ENCODE peak calls at places on chromosomes 4 and X, in eight cellular contexts. V is heart left ventricle, T is suprapubic skin, B is ovary, Z is right lobe of liver, F is IMR-90, O is tibial nerve, S is breast epithelium. I is an unnamed sample. For H3K27me3, the result is how much of the 10 kb centered on the place peaks cover.

GRCh38 chr4:140372607-140373327 is 679 bp upstream of the SCOC start:
- DNase-seq in V (no peak), T (no peak), B (no peak), Z (no peak), F (peak), O (no peak), S (no peak), I (no peak)

GRCh38 chrX:69431417-69431816 is 72.7 kb upstream of the NALF2 start:
- DNase-seq in V (no peak), T (no peak), B (no peak), Z (no peak), F (no peak), O (no peak), S (no peak), I (no peak)

GRCh38 chr4:151736367-151736766 is 24.4 kb downstream of the GATB start:
- DNase-seq in V (no peak), T (no peak), B (no peak), Z (no peak), F (no peak), O (no peak), S (no peak), I (no peak)

GRCh38 chr4:146417822-146418221 is 103.9 kb downstream of the SLC10A7 start:
- DNase-seq in V (no peak), T (no peak), B (no peak), Z (no peak), F (no peak), O (no peak), S (no peak), I (no peak)

GRCh38 chrX:143664302-143664701 is 28.4 kb upstream of the SLITRK4 start:
- DNase-seq in V (no peak), T (no peak), B (no peak), Z (no peak), F (no peak), O (no peak), S (no peak), I (no peak)

GRCh38 chr4:165991325-165992180 is 118.5 kb downstream of the TLL1 start:
- DNase-seq in V (no peak), T (no peak), B (no peak), Z (no peak), F (no peak), O (no peak), S (no peak), I (no peak)

GRCh38 chr4:165383757-165384156 is 4.9 kb downstream of the CPE start:
- DNase-seq in V (no peak), T (no peak), B (no peak), Z (no peak), F (no peak), O (no peak), S (no peak), I (no peak)

GRCh38 chr4:93182722-93183121 is 645.8 kb upstream of the ATOH1 start:
- DNase-seq in V (no peak), T (no peak), B (no peak), Z (no peak), F (no peak), O (no peak), S (no peak), I (no peak)

GRCh38 chrX:5708209-5708608 is 520.5 kb downstream of the NLGN4X start:
- DNase-seq in V (no peak), T (no peak), B (no peak), Z (no peak), F (no peak), O (no peak), S (no peak), I (no peak)

GRCh38 chrX:80285131-80285773 is 135.0 kb upstream of the TENT5D start:
- DNase-seq in V (no peak), T (no peak), B (no peak), Z (no peak), F (peak), O (no peak), S (no peak), I (no peak)

GRCh38 chrX:133726642-133727041 is 258.8 kb downstream of the GPC3 start:
- DNase-seq in V (no peak), T (no peak), B (no peak), Z (no peak), F (no peak), O (no peak), S (no peak), I (no peak)
- TF ChIP-seq POLR2A in V (no peak), T (no peak), B (no peak), Z (no peak), F (no peak), O (no peak), S (no peak), I (no peak)

GRCh38 chrX:87374324-87374723 is 143.3 kb upstream of the KLHL4 start:
- DNase-seq in V (no peak), T (no peak), B (no peak), Z (no peak), F (no peak), O (no peak), S (no peak), I (no peak)

DNA sequence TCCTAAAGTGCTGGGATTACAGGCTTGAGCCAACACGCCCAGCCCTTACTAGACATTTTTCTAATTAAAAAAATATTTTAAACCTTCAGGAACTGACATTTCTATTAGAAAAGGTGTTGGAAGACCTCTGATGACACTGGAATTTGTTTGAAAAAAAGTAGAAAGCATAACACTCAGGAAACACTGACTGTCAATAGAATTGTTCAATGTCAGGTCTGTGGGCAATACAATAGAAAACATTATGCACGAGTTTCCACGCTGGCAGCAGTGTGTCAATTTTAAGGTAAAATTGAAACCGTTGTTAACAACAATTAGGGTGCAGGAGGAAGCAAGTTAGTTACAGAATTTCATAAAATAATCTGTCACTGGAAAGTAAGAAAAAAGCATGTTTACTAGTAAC is 140.7 kb upstream of the KLHL4 start:
- DNase-seq in V (no peak), T (no peak), B (no peak), Z (no peak), F (no peak), O (no peak), S (no peak), I (no peak)
- TF ChIP-seq CTCF in V (no peak), T (no peak), B (no peak), Z (no peak), F (no peak), O (no peak), S (no peak), I (no peak)

DNA sequence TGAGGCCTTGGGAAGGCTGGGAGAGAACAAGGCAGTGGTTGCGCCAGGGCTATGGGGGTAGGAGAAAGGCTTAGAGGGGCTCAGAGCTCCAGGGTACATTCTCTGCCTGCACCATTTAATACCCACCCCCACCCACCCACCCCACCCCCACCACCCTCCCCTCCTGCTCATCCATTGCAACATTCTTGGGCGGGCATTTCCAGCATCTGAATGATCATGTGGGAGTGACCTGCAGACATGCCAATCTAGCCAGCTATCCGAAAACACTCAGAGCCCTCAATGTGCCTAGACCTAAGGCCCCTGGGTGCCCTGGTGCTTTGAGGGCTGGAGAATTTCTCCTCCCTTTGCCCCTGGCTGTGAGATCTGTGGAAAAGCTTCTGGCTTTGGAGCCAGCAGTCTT is 3.1 kb downstream of the SLC34A2 start:
- DNase-seq in V (no peak), T (no peak), B (no peak), Z (no peak), F (no peak), O (no peak), S (no peak), I (no peak)
- H3K27me3 ChIP-seq in V (under half), T (under half), B (under half), Z (under half), F (under half), O (under half), S (under half), I (under half)

GRCh38 chr4:177671845-177672244 is 229.6 kb upstream of the AGA start:
- DNase-seq in V (no peak), T (no peak), B (no peak), Z (no peak), F (no peak), O (no peak), S (no peak), I (no peak)
- TF ChIP-seq POLR2A in V (no peak), T (no peak), B (no peak), Z (no peak), F (no peak), O (no peak), S (no peak), I (no peak)

GRCh38 chrX:134931550-134931949 is 59.2 kb upstream of the SMIM10 start:
- DNase-seq in V (no peak), T (no peak), B (no peak), Z (no peak), F (no peak), O (no peak), S (no peak), I (no peak)
- TF ChIP-seq CTCF in V (no peak), T (no peak), B (no peak), Z (no peak), F (no peak), O (no peak), S (no peak), I (no peak)

DNA sequence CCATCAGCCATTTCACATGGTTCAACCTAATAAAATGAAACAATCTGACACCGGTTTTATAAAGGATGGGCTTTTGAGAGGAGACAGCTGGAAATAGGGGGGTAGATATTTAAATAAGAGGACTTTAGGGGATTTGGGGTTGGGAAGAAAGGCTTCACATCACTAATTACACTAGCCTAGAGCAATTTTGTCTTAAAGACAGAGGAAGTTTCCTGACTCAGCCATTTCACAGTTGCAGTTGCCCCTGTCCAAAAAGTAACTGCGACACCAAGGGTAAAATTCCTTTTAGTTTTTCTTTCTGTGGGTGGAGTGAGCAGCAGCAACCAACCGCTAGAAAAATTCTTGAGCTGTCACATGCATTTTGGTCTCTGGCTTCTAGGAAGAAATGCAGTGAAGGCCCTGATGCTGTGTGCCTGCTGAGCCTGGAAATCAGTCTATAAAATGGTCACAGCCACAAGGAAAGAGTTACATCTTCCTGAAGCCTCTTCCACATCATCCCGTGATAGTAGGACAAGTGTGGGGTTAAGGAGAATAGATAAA is 233.6 kb downstream of the ZNF674 start:
- DNase-seq in V (no peak), T (no peak), B (no peak), Z (no peak), F (no peak), O (no peak), S (no peak), I (no peak)
- H3K27me3 ChIP-seq in V (under half), T (under half), B (under half), Z (under half), F (under half), O (under half), S (under half), I (under half)

GRCh38 chr4:110196206-110196870 is 2.1 kb downstream of the ELOVL6 start:
- DNase-seq in V (peak), T (no peak), B (peak), Z (peak), F (peak), O (peak), S (no peak), I (peak)
- TF ChIP-seq POLR2A in V (peak), T (no peak), B (no peak), Z (no peak), F (no peak), O (peak), S (no peak), I (peak)

GRCh38 chr4:168551945-168552695 is 55.3 kb downstream of the PALLD start:
- DNase-seq in V (no peak), T (no peak), B (no peak), Z (no peak), F (no peak), O (no peak), S (no peak), I (no peak)
- TF ChIP-seq CTCF in V (peak), T (no peak), B (no peak), Z (no peak), F (peak), O (no peak), S (no peak), I (no peak)

DNA sequence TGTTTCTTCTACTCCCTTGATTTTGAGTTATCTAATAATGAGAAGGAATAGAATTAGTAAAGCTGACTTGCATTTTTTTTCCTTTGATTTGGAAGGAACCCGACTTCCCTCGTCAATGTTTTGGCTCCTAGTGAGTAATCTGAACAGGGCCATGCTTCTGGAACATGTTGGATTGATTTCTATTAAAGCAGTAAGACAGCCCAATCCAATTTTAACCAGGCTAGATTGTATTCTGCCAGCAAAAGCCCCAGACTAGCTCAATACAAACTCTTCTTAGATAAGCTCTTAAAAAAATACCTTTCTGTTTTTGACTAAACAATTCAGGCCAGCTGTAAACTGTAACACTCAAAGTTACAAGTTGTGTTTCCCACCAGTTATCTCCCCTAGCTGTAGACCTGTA is 126.2 kb downstream of the IRS4 start:
- DNase-seq in V (no peak), T (no peak), B (no peak), Z (no peak), F (no peak), O (no peak), S (no peak), I (no peak)
- H3K27me3 ChIP-seq in V (under half), T (under half), B (under half), Z (under half), F (under half), O (under half), S (under half), I (under half)

GRCh38 chr4:1691737-1692373 is 7.7 kb upstream of the FAM53A start:
- DNase-seq in V (no peak), T (no peak), B (peak), Z (peak), F (no peak), O (no peak), S (no peak), I (no peak)
- TF ChIP-seq POLR2A in V (no peak), T (no peak), B (no peak), Z (no peak), F (no peak), O (no peak), S (no peak), I (no peak)

I was measured in gastrocnemius medialis.